ENCODE peak calls at places on chromosome 5, in four cellular contexts. L is endothelial cell, D is fibroblast of lung, O is cardiac muscle cell. A is an unnamed sample.

GRCh38 chr5:66675369-66675768 is 79.2 kb downstream of the MAST4 start:
- DNase-seq in L (no peak), D (no peak), O (no peak), A (no peak)

GRCh38 chr5:172724203-172724602 is 46.8 kb downstream of the DUSP1 start:
- DNase-seq in L (no peak), D (no peak), O (no peak), A (peak)

GRCh38 chr5:59759600-59760357 is 133.7 kb downstream of the PDE4D start:
- DNase-seq in L (no peak), D (peak), O (no peak), A (no peak)

GRCh38 chr5:98923961-98924360 is 4.8 kb downstream of the CHD1 start:
- DNase-seq in L (no peak), D (no peak), O (no peak), A (no peak)

GRCh38 chr5:113236536-113237308 is 198.1 kb downstream of the TSSK1B start:
- DNase-seq in L (no peak), D (no peak), O (no peak), A (no peak)

GRCh38 chr5:98713027-98713426 is 60.4 kb upstream of the RGMB start:
- DNase-seq in L (no peak), D (peak), O (peak), A (no peak)

GRCh38 chr5:151002250-151002649 is 18.1 kb upstream of the GPX3 start:
- DNase-seq in L (no peak), D (peak), O (peak), A (no peak)

GRCh38 chr5:141866111-141866510 is 12.1 kb downstream of the PCDH1 start:
- DNase-seq in L (no peak), D (no peak), O (no peak), A (peak)

GRCh38 chr5:87732875-87733768 is 320.4 kb upstream of the CCNH start:
- DNase-seq in L (no peak), D (no peak), O (no peak), A (no peak)

GRCh38 chr5:107461770-107462169 is 209.0 kb downstream of the EFNA5 start:
- DNase-seq in L (no peak), D (no peak), O (no peak), A (no peak)

GRCh38 chr5:35877655-35878054 is 21.0 kb downstream of the IL7R start:
- DNase-seq in L (no peak), D (peak), O (no peak), A (no peak)

GRCh38 chr5:1687301-1687970 is 112.2 kb downstream of the MRPL36 start:
- DNase-seq in L (no peak), D (no peak), O (no peak), A (no peak)

GRCh38 chr5:96661101-96661840 is 905 bp upstream of the CAST start:
- DNase-seq in L (no peak), D (peak), O (peak), A (no peak)

GRCh38 chr5:10301842-10302610 is 5.7 kb downstream of the CMBL start:
- DNase-seq in L (no peak), D (peak), O (no peak), A (no peak)

GRCh38 chr5:167952278-167952990 is 339.0 kb upstream of the WWC1 start:
- DNase-seq in L (no peak), D (no peak), O (no peak), A (no peak)

GRCh38 chr5:132677191-132677590 is 3.4 kb downstream of the IL4 start:
- DNase-seq in L (peak), D (peak), O (peak), A (no peak)

GRCh38 chr5:142181096-142181495 is 72.5 kb downstream of the NDFIP1 start:
- DNase-seq in L (no peak), D (no peak), O (no peak), A (no peak)

GRCh38 chr5:108481355-108481931 is 99.5 kb upstream of the FBXL17 start:
- DNase-seq in L (no peak), D (peak), O (peak), A (no peak)

GRCh38 chr5:179731791-179732411 is 721 bp upstream of the MAML1 start:
- DNase-seq in L (peak), D (peak), O (peak), A (no peak)

GRCh38 chr5:2276101-2276500 is 393.4 kb upstream of the IRX4 start:
- DNase-seq in L (no peak), D (no peak), O (no peak), A (no peak)

GRCh38 chr5:2007906-2008437 is 125.2 kb upstream of the IRX4 start:
- DNase-seq in L (no peak), D (no peak), O (peak), A (no peak)

GRCh38 chr5:72106922-72107873 is at the start of gene MAP1B:
- DNase-seq in L (peak), D (peak), O (peak), A (no peak)

GRCh38 chr5:82205005-82205404 is 73.1 kb downstream of the RPS23 start:
- DNase-seq in L (no peak), D (no peak), O (no peak), A (no peak)

GRCh38 chr5:131379723-131380122 is 115.9 kb downstream of the CDC42SE2 start:
- DNase-seq in L (no peak), D (peak), O (peak), A (no peak)

GRCh38 chr5:14983666-14984441 is 112.3 kb upstream of the ANKH start:
- DNase-seq in L (no peak), D (no peak), O (no peak), A (no peak)

GRCh38 chr5:135221187-135221473 is 177.9 kb downstream of the MACROH2A1 start:
- DNase-seq in L (no peak), D (no peak), O (no peak), A (peak)

GRCh38 chr5:97876272-97876671 is 693.2 kb upstream of the RIOK2 start:
- DNase-seq in L (no peak), D (peak), O (peak), A (no peak)

GRCh38 chr5:127029513-127030258 is 672 bp downstream of the MARCHF3 start:
- DNase-seq in L (peak), D (peak), O (peak), A (peak)

GRCh38 chr5:126462239-126463014 is 39.2 kb downstream of the GRAMD2B start:
- DNase-seq in L (no peak), D (peak), O (peak), A (no peak)

GRCh38 chr5:91110709-91111108 is 272.4 kb downstream of the ARRDC3 start:
- DNase-seq in L (no peak), D (no peak), O (no peak), A (no peak)

GRCh38 chr5:147645172-147645571 is 135.3 kb upstream of the DPYSL3 start:
- DNase-seq in L (no peak), D (no peak), O (no peak), A (no peak)

GRCh38 chr5:161548472-161549094 is 2.1 kb upstream of the GABRB2 start:
- DNase-seq in L (peak), D (no peak), O (no peak), A (no peak)

GRCh38 chr5:98722188-98722587 is 51.3 kb upstream of the RGMB start:
- DNase-seq in L (no peak), D (peak), O (no peak), A (no peak)

GRCh38 chr5:474826-475661 is 32.1 kb downstream of the EXOC3 start:
- DNase-seq in L (no peak), D (peak), O (peak), A (peak)

GRCh38 chr5:120465281-120465961 is 1.3 kb downstream of the PRR16 start:
- DNase-seq in L (peak), D (peak), O (peak), A (peak)

DNA sequence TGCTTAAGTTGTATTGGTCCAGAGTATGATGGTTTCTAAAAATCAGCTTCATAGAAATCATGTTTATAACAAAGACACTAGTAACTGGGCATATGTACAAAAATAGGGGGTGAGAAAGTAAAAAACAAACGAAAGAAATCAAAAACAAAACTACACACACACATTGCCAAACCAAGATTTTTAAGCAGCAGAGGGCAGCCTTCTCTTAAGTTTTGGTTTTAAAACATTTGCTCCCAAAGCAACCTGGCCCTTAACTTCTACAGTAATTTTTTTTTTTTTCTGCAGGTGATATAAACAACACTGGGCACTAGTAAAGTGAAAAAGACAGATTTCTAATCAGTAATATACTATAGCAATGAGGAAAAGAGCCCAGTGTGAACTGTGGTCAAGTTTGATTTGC is 13.5 kb upstream of the GAPT start:
- DNase-seq in L (no peak), D (no peak), O (peak), A (no peak)
- TF ChIP-seq CTCF in L (peak), D (peak), O (peak), A (peak)

GRCh38 chr5:4513381-4513780 is 626.7 kb upstream of the ADAMTS16 start:
- DNase-seq in L (no peak), D (no peak), O (no peak), A (no peak)

GRCh38 chr5:4514067-4514648 is 626.0 kb upstream of the ADAMTS16 start:
- DNase-seq in L (no peak), D (no peak), O (no peak), A (no peak)

GRCh38 chr5:4511996-4512656 is 628.0 kb upstream of the ADAMTS16 start:
- DNase-seq in L (peak), D (peak), O (no peak), A (peak)
- TF ChIP-seq CTCF in L (no peak), D (no peak), O (no peak), A (peak)

GRCh38 chr5:124920909-124921666 is 174.6 kb upstream of the ZNF608 start:
- DNase-seq in L (no peak), D (no peak), O (no peak), A (no peak)
- TF ChIP-seq CTCF in L (no peak), D (no peak), O (no peak), A (no peak)

GRCh38 chr5:138352722-138353549 is 451 bp downstream of the KDM3B start:
- DNase-seq in L (peak), D (peak), O (peak), A (no peak)
- TF ChIP-seq CTCF in L (peak), D (peak), O (no peak), A (peak)

DNA sequence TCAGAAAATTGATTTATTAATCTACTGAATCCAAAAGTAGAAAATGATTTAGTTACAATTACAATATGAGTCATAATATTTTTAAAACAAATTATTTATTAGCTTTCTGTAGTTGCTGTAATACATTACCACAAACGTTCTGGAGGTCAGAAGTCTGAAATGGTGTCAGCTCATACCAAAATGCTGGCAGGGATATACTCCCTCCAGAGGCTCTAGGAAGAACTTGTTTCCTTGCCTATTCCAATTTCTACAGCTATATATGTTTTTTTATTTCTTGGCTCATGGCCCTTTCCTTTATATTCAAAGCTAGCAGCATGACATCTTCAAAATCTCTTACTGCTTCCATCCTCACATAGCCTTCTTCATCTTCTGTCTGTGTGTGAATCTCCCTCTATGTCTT is 667.9 kb upstream of the ITGA1 start:
- DNase-seq in L (no peak), D (no peak), O (no peak), A (no peak)
- TF ChIP-seq CTCF in L (no peak), D (no peak), O (no peak), A (no peak)

GRCh38 chr5:110040178-110040577 is 350.5 kb downstream of the MAN2A1 start:
- DNase-seq in L (no peak), D (no peak), O (no peak), A (no peak)
- TF ChIP-seq CTCF in L (no peak), D (peak), O (no peak), A (peak)

DNA sequence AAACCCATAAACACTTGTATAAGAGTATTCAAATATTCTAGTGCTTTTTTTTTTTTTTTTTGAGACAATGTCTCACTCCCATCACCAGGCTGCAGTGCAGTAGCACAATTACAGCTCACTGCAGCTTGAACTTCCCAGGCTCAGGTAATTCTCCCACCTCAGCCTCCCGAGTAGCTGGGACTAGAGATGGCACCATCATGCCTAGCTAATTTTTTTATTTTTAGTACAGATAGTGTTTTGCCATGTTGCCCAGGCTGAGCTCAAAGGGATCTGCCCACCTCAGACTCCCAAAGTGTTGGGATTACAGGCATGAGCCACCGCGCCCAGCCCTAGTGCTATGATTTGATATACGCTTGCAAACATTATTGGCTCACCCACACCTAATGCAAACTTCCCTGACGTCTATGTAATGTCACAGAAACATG is 11.8 kb downstream of the IL6ST start:
- DNase-seq in L (no peak), D (no peak), O (no peak), A (no peak)
- TF ChIP-seq CTCF in L (no peak), D (no peak), O (peak), A (peak)

A was measured in chondrocyte.